ENCODE peak calls at places on chromosomes 5 and 9, in seven cellular contexts. J is SW 1271; C is T-helper 2 cell; U is CD4-positive, alpha-beta memory T cell; Y is WERI-Rb-1; R is posterior vena cava; V is activated gamma-delta T cell treated with anti-CD3 and anti-CD28 coated beads, Interleukin-2, amount 50 U/mL, for 16 hours. Q is an unnamed sample.
A peak's percentile ranks its signal among the peaks of the same experiment; 100 is the strongest.

GRCh38 chr5:97071101-97071500 is 71.3 kb downstream of the LIX1 start:
- DNase-seq in J (no peak), C (no peak), U (no peak), Y (no peak), R (no peak), V (no peak), Q (no peak)

GRCh38 chr5:33403187-33403586 is 37.6 kb upstream of the TARS1 start:
- DNase-seq in J (no peak), C (no peak), U (no peak), Y (no peak), R (no peak), V (no peak), Q (no peak)

GRCh38 chr5:123033157-123033671 is 3.3 kb downstream of the PPIC start:
- DNase-seq in J (no peak), C (no peak), U (no peak), Y (no peak), R (no peak), V (no peak), Q (no peak)

GRCh38 chr5:134465856-134466240 is 54.2 kb upstream of the CDKN2AIPNL start:
- DNase-seq in J (peak; percentile 85), C (peak; percentile 21), U (no peak), Y (peak; percentile 63), R (peak; percentile 97), V (peak; percentile 8), Q (peak; percentile 94)

GRCh38 chr9:99999797-100000196 is 93.3 kb downstream of the STX17 start:
- DNase-seq in J (no peak), C (no peak), U (no peak), Y (no peak), R (no peak), V (no peak), Q (no peak)

GRCh38 chr5:151298063-151298462 is 5.5 kb downstream of the SLC36A3 start:
- DNase-seq in J (peak; percentile 73), C (no peak), U (peak; percentile 9), Y (peak; percentile 63), R (no peak), V (no peak), Q (no peak)

GRCh38 chr9:91727316-91727861 is 222.6 kb downstream of the ROR2 start:
- DNase-seq in J (peak; percentile 71), C (no peak), U (peak; percentile 17), Y (peak; percentile 55), R (peak; percentile 69), V (no peak), Q (no peak)

GRCh38 chr5:112036206-112036605 is 279.2 kb upstream of the NREP start:
- DNase-seq in J (no peak), C (no peak), U (no peak), Y (no peak), R (no peak), V (no peak), Q (no peak)

GRCh38 chr9:80440724-80441123 is 869.0 kb downstream of the TLE4 start:
- DNase-seq in J (no peak), C (no peak), U (no peak), Y (no peak), R (no peak), V (no peak), Q (no peak)

GRCh38 chr9:92740015-92740408 is 24.6 kb downstream of the BICD2 start:
- DNase-seq in J (no peak), C (no peak), U (no peak), Y (no peak), R (no peak), V (no peak), Q (no peak)

GRCh38 chr9:125493384-125493783 is 213.6 kb downstream of the MAPKAP1 start:
- DNase-seq in J (no peak), C (no peak), U (no peak), Y (no peak), R (no peak), V (no peak), Q (no peak)

GRCh38 chr9:37911271-37911681 is 7.3 kb upstream of the SLC25A51 start:
- DNase-seq in J (no peak), C (no peak), U (no peak), Y (no peak), R (peak; percentile 41), V (no peak), Q (peak; percentile 64)

GRCh38 chr5:59317023-59317771 is 576.3 kb downstream of the PDE4D start:
- DNase-seq in J (no peak), C (no peak), U (no peak), Y (no peak), R (no peak), V (no peak), Q (no peak)

GRCh38 chr9:73223594-73223993 is 71.9 kb downstream of the ANXA1 start:
- DNase-seq in J (no peak), C (no peak), U (no peak), Y (no peak), R (no peak), V (no peak), Q (no peak)

GRCh38 chr5:82808960-82809359 is 268.2 kb downstream of the TMEM167A start:
- DNase-seq in J (no peak), C (no peak), U (no peak), Y (no peak), R (no peak), V (no peak), Q (no peak)

GRCh38 chr9:71681104-71681707 is 87.1 kb downstream of the CEMIP2 start:
- DNase-seq in J (no peak), C (no peak), U (no peak), Y (no peak), R (no peak), V (no peak), Q (no peak)

GRCh38 chr9:134658378-134658955 is 16.9 kb downstream of the COL5A1 start:
- DNase-seq in J (no peak), C (no peak), U (no peak), Y (peak; percentile 57), R (no peak), V (no peak), Q (no peak)

GRCh38 chr9:70054546-70054945 is 10.9 kb downstream of the MAMDC2 start:
- DNase-seq in J (no peak), C (no peak), U (no peak), Y (no peak), R (no peak), V (no peak), Q (no peak)

GRCh38 chr9:82604947-82605656 is 457.8 kb downstream of the RASEF start:
- DNase-seq in J (no peak), C (no peak), U (no peak), Y (no peak), R (no peak), V (no peak), Q (no peak)

GRCh38 chr5:130762031-130762430 is 403.0 kb downstream of the HINT1 start:
- DNase-seq in J (no peak), C (no peak), U (no peak), Y (no peak), R (no peak), V (no peak), Q (no peak)

GRCh38 chr5:158898185-158899177 is 201.2 kb downstream of the EBF1 start:
- DNase-seq in J (no peak), C (no peak), U (no peak), Y (no peak), R (no peak), V (no peak), Q (no peak)

GRCh38 chr5:138708761-138709160 is 44.5 kb upstream of the CTNNA1 start:
- DNase-seq in J (no peak), C (no peak), U (no peak), Y (no peak), R (no peak), V (no peak), Q (no peak)

Q was measured in coronary artery.